ENCODE peak calls at places on chromosomes 13 and 19, in six cellular contexts. I, N, P, V, E and L are unnamed samples.

GRCh38 chr13:33262069-33262487 is 23.5 kb downstream of the STARD13 start:
- DNase-seq in N (no peak), P (peak; percentile 83), V (no peak), E (no peak), I (no peak), L (no peak)

GRCh38 chr19:16942583-16942982 is 53.8 kb downstream of the F2RL3 start:
- DNase-seq in N (no peak), I (no peak), V (no peak), E (no peak), P (no peak), L (no peak)

GRCh38 chr13:81017525-81018152 is 676.7 kb upstream of the SPRY2 start:
- DNase-seq in P (peak; percentile 53), I (peak; percentile 76), V (no peak), N (peak; percentile 56), E (peak; percentile 48), L (peak; percentile 38)

GRCh38 chr19:45881909-45882528 is 3.9 kb downstream of the IRF2BP1 start:
- DNase-seq in V (no peak), I (no peak), N (no peak), P (peak; percentile 84), E (no peak), L (no peak)

GRCh38 chr13:27830010-27830409 is 37.7 kb downstream of the GSX1 start:
- DNase-seq in V (no peak), N (peak; percentile 84), I (peak; percentile 18), P (peak; percentile 57), E (peak; percentile 73), L (peak; percentile 51)

GRCh38 chr19:39825093-39825463 is 8.9 kb downstream of the DYRK1B start:
- DNase-seq in I (no peak), V (no peak), P (no peak), N (no peak), E (no peak), L (no peak)

GRCh38 chr13:20190481-20191310 is 2.0 kb downstream of the GJB2 start:
- DNase-seq in N (peak; percentile 73), P (no peak), E (no peak), V (no peak), I (peak; percentile 15), L (no peak)

GRCh38 chr13:49046534-49046933 is 70.8 kb downstream of the FNDC3A start:
- DNase-seq in N (peak; percentile 44), V (no peak), P (no peak), I (peak; percentile 31), E (no peak), L (no peak)

GRCh38 chr19:7850429-7850819 is 20.4 kb downstream of the EVI5L start:
- DNase-seq in V (no peak), P (no peak), I (no peak), E (no peak), N (no peak), L (no peak)

GRCh38 chr19:53944933-53945332 is 17.8 kb upstream of the CACNG8 start:
- DNase-seq in I (no peak), N (no peak), V (no peak), E (no peak), P (no peak), L (no peak)

GRCh38 chr19:42794751-42795150 is 29.3 kb upstream of the PSG8 start:
- DNase-seq in N (no peak), E (no peak), V (no peak), I (peak; percentile 4), P (no peak), L (no peak)

GRCh38 chr13:98004107-98004506 is 50.6 kb downstream of the IPO5 start:
- DNase-seq in N (no peak), E (no peak), P (no peak), V (no peak), I (peak; percentile 89), L (no peak)

GRCh38 chr13:113291997-113292862 is 4.8 kb upstream of the LAMP1 start:
- DNase-seq in N (peak; percentile 67), V (no peak), I (peak; percentile 34), E (peak; percentile 65), P (no peak), L (no peak)

GRCh38 chr19:41575998-41576397 is at the start of gene CEACAM21:
- DNase-seq in E (peak; percentile 71), P (no peak), I (no peak), N (no peak), V (no peak), L (no peak)

GRCh38 chr19:41821003-41821735 is 23.3 kb downstream of the LYPD4 start:
- DNase-seq in E (peak; percentile 52), P (peak; percentile 73), V (no peak), N (peak; percentile 55), I (peak; percentile 58), L (peak; percentile 25)

GRCh38 chr19:57803265-57803593 is 11.5 kb downstream of the ZNF552 start:
- DNase-seq in P (no peak), N (no peak), I (no peak), E (no peak), V (no peak), L (no peak)

GRCh38 chr13:19632915-19633339 is 532 bp upstream of the MPHOSPH8 start:
- DNase-seq in V (no peak), E (no peak), I (no peak), P (no peak), N (no peak), L (no peak)

GRCh38 chr13:30808600-30808999 is 73.3 kb downstream of the ALOX5AP start:
- DNase-seq in N (peak; percentile 36), I (peak; percentile 32), V (no peak), P (no peak), E (no peak), L (no peak)

GRCh38 chr19:47860602-47861297 is 1.7 kb downstream of the TPRX2 start:
- DNase-seq in P (no peak), I (no peak), V (no peak), E (no peak), N (no peak), L (no peak)

GRCh38 chr19:7716762-7717161 is 14.8 kb upstream of the FCER2 start:
- DNase-seq in E (no peak), N (no peak), V (no peak), P (no peak), I (no peak), L (no peak)

GRCh38 chr19:12676384-12676792 is 5.3 kb downstream of the DHPS start:
- DNase-seq in P (peak; percentile 93), E (peak; percentile 83), V (no peak), I (peak; percentile 82), N (peak; percentile 89), L (peak; percentile 70)